ENCODE peak calls at places on chromosomes 16 and 17, in eight cellular contexts. T, R, Z, V, X, Q, H and I are unnamed samples.
A peak's percentile ranks its signal among the peaks of the same experiment; 100 is the strongest.

GRCh38 chr17:81870155-81870977 is 771 bp downstream of the ARHGDIA start:
- DNase-seq in T (no peak), R (peak; percentile 63), Z (peak; percentile 15), V (peak; percentile 57), X (peak; percentile 38), Q (no peak), H (no peak), I (peak; percentile 56)

GRCh38 chr17:46742539-46743270 is 75.8 kb downstream of the WNT3 start:
- DNase-seq in T (no peak), R (no peak), Z (peak; percentile 82), V (peak; percentile 77), X (peak; percentile 93), Q (no peak), H (no peak), I (peak; percentile 97)

GRCh38 chr16:30769379-30770089 is 7.4 kb downstream of the RNF40 start:
- DNase-seq in T (no peak), R (no peak), Z (no peak), V (no peak), X (no peak), Q (no peak), H (no peak), I (no peak)

GRCh38 chr17:927611-928461 is 51.7 kb downstream of the NXN start:
- DNase-seq in T (no peak), R (no peak), Z (peak; percentile 42), V (peak; percentile 64), X (peak; percentile 88), Q (no peak), H (no peak), I (peak; percentile 90)

GRCh38 chr17:1649844-1650409 is at the start of gene RILP:
- DNase-seq in T (peak; percentile 53), R (peak; percentile 98), Z (peak; percentile 64), V (peak; percentile 59), X (peak; percentile 76), Q (no peak), H (peak; percentile 92), I (peak; percentile 80)

GRCh38 chr17:48505788-48506187 is 25.0 kb downstream of the HOXB1 start:
- DNase-seq in T (no peak), R (no peak), Z (peak; percentile 79), V (peak; percentile 82), X (peak; percentile 99), Q (no peak), H (no peak), I (peak; percentile 94)

GRCh38 chr16:324451-325334 is 27.8 kb downstream of the AXIN1 start:
- DNase-seq in T (no peak), R (no peak), Z (no peak), V (no peak), X (no peak), Q (no peak), H (no peak), I (peak; percentile 8)

GRCh38 chr17:56292010-56292409 is 138.7 kb downstream of the ANKFN1 start:
- DNase-seq in T (no peak), R (no peak), Z (no peak), V (peak; percentile 70), X (peak; percentile 50), Q (no peak), H (no peak), I (peak; percentile 87)

GRCh38 chr16:26649646-26650045 is 417.1 kb upstream of the C16orf82 start:
- DNase-seq in T (no peak), R (no peak), Z (no peak), V (no peak), X (no peak), Q (no peak), H (no peak), I (no peak)

GRCh38 chr17:79047923-79048825 is 24.2 kb downstream of the C1QTNF1 start:
- DNase-seq in T (no peak), R (no peak), Z (no peak), V (peak; percentile 60), X (peak; percentile 22), Q (no peak), H (no peak), I (no peak)

GRCh38 chr16:66014221-66014620 is 352.3 kb upstream of the CDH5 start:
- DNase-seq in T (no peak), R (no peak), Z (no peak), V (no peak), X (no peak), Q (no peak), H (no peak), I (no peak)

GRCh38 chr17:35774499-35774898 is 13.8 kb downstream of the C17orf50 start:
- DNase-seq in T (no peak), R (no peak), Z (no peak), V (peak; percentile 53), X (peak; percentile 39), Q (no peak), H (peak; percentile 93), I (no peak)

GRCh38 chr17:76567634-76568432 is 17.8 kb downstream of the ST6GALNAC2 start:
- DNase-seq in T (no peak), R (peak; percentile 79), Z (peak; percentile 70), V (no peak), X (peak; percentile 22), Q (no peak), H (no peak), I (no peak)

GRCh38 chr17:37726891-37727780 is 17.7 kb downstream of the HNF1B start:
- DNase-seq in T (no peak), R (no peak), Z (peak; percentile 14), V (no peak), X (no peak), Q (no peak), H (no peak), I (no peak)

GRCh38 chr17:7677388-7678067 is 9.8 kb downstream of the TP53 start:
- DNase-seq in T (no peak), R (no peak), Z (no peak), V (no peak), X (no peak), Q (no peak), H (no peak), I (no peak)

GRCh38 chr16:77070683-77071082 is 120.3 kb upstream of the MON1B start:
- DNase-seq in T (no peak), R (no peak), Z (no peak), V (no peak), X (no peak), Q (no peak), H (no peak), I (no peak)

GRCh38 chr17:77526728-77527355 is 386.1 kb downstream of the SEC14L1 start:
- DNase-seq in T (no peak), R (no peak), Z (no peak), V (no peak), X (no peak), Q (no peak), H (peak; percentile 48), I (no peak)